ENCODE peak calls at places on chromosomes 4 and X, in five cellular contexts. Z is choroid plexus epithelial cell, S is AG04449, E is BJ, M is PC-3. H is an unnamed sample.

GRCh38 chr4:88756149-88756548 is 58.5 kb upstream of the NAP1L5 start:
- DNase-seq in S (no peak), E (no peak), Z (no peak), M (no peak), H (no peak)

GRCh38 chr4:40828661-40829060 is 78.9 kb downstream of the NSUN7 start:
- DNase-seq in S (no peak), Z (no peak), M (no peak), E (no peak), H (no peak)

GRCh38 chr4:123352240-123352945 is 44.2 kb upstream of the SPRY1 start:
- DNase-seq in E (peak; percentile 24), Z (peak; percentile 59), M (no peak), S (peak; percentile 5), H (no peak)

GRCh38 chrX:110442631-110443030 is 84.0 kb downstream of the RTL9 start:
- DNase-seq in S (no peak), M (peak; percentile 55), Z (peak; percentile 34), E (no peak), H (no peak)

GRCh38 chrX:148281920-148282319 is 218.5 kb upstream of the AFF2 start:
- DNase-seq in S (no peak), Z (no peak), M (no peak), E (no peak), H (no peak)

GRCh38 chrX:140503714-140504351 is 1.0 kb downstream of the SOX3 start:
- DNase-seq in Z (no peak), M (no peak), S (no peak), E (no peak), H (no peak)

GRCh38 chr4:125986307-125986706 is 671.6 kb downstream of the FAT4 start:
- DNase-seq in M (no peak), S (no peak), E (no peak), Z (no peak), H (no peak)

GRCh38 chr4:145103496-145103895 is 5.4 kb downstream of the ABCE1 start:
- DNase-seq in E (no peak), S (no peak), M (no peak), Z (no peak), H (no peak)

GRCh38 chr4:54234497-54235205 is 5.6 kb downstream of the PDGFRA start:
- DNase-seq in E (no peak), Z (peak; percentile 30), M (no peak), S (no peak), H (no peak)

GRCh38 chr4:40375090-40375489 is 40.0 kb downstream of the CHRNA9 start:
- DNase-seq in S (no peak), Z (no peak), E (no peak), M (no peak), H (no peak)

GRCh38 chr4:173332963-173333657 is 1.0 kb downstream of the HMGB2 start:
- DNase-seq in E (no peak), Z (peak; percentile 16), M (peak; percentile 30), S (no peak), H (no peak)

GRCh38 chr4:173333658-173334084 is 487 bp downstream of the HMGB2 start:
- DNase-seq in E (no peak), Z (peak; percentile 40), S (no peak), M (peak; percentile 13), H (no peak)

GRCh38 chr4:173334891-173335754 is 965 bp upstream of the HMGB2 start:
- DNase-seq in S (no peak), M (peak; percentile 89), E (peak; percentile 41), Z (peak; percentile 71), H (no peak)

GRCh38 chr4:173332021-173332487 is 2.1 kb downstream of the HMGB2 start:
- DNase-seq in M (no peak), Z (peak; percentile 46), S (no peak), E (no peak), H (no peak)

DNA sequence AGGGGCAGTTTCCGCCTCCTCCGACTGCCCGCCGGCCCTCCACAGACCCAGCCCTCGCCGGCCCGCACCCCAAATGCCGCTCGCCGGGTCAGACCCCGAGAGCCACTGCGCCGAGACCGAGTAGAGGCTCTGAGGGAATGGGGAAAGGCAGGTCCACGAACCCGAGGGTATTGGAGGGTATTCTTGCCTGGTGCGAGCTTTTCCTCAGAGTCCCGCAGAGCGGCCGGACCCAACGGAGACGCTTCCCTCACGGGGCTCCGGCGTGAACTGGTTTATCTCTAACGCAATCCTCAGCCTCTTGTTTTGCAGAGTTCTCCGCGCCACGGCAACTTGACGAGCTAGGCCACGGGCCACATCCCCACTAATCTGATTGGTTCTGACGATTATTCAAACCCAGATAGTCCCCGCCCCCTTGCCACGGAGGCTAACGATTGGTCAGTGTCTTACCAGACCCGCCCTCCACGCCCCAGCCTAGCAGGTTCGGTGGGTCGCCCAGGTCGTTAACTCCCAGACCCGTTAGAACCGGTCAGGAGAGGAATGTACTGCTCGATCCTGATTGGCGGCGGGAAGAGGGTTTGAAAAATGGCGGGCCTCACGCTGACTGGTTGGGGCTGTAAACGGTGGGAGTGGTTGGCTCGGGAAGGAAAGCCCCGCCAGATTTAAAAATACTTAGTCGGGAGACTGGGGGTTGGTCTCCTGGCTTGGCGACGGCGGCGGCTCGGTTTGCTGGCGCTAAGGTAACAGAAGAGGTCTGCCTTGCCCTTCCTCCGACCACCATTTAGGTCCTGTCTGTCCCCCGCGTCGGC is at the start of gene HMGB2:
- DNase-seq in S (peak; percentile 100), Z (peak; percentile 100), E (peak; percentile 100), M (peak; percentile 98), H (peak; percentile 99)
- H3K4me3 ChIP-seq in S (peak within 1 kb of the TSS; percentile 98), Z (peak within 1 kb of the TSS; percentile 97), E (peak within 1 kb of the TSS; percentile 100), M (peak within 1 kb of the TSS; percentile 91), H (peak within 1 kb of the TSS; percentile 98)

GRCh38 chr4:3318561-3319021 is 25.8 kb downstream of the RGS12 start:
- DNase-seq in M (no peak), Z (no peak), S (no peak), E (no peak), H (no peak)
- TF ChIP-seq CTCF in M (peak; percentile 31), Z (peak; percentile 21), S (no peak), E (peak; percentile 9), H (peak; percentile 22)

DNA sequence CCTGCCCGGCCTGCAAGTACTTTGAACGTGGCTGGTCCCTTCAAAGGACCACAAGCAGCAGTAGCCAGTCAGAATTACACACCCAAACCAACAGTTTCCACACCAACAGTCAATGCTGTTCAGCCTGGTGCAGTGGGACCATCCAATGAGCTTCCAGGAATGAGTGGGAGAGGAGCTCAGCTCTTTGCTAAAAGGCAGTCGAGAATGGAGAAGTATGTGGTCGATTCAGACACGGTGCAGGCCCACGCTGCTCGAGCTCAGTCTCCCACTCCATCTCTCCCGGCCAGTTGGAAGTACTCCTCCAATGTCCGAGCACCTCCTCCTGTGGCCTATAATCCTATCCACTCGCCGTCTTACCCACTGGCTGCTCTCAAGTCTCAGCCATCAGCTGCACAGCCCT is 104.4 kb upstream of the MYOZ2 start:
- DNase-seq in M (no peak), E (no peak), Z (no peak), S (no peak), H (no peak)
- H3K4me3 ChIP-seq in M (no peak overlapping the region), E (no peak overlapping the region), Z (no peak overlapping the region), S (no peak overlapping the region), H (no peak overlapping the region)

GRCh38 chr4:141134051-141134450 is 782 bp upstream of the RNF150 start:
- DNase-seq in Z (peak; percentile 13), M (no peak), S (no peak), E (no peak), H (no peak)
- TF ChIP-seq CTCF in Z (peak; percentile 4), M (no peak), S (peak; percentile 25), E (peak; percentile 40), H (no peak)

GRCh38 chr4:61714387-61714890 is 514.3 kb downstream of the ADGRL3 start:
- DNase-seq in E (no peak), Z (no peak), M (no peak), S (no peak), H (no peak)
- H3K4me3 ChIP-seq in E (no peak overlapping the region), Z (no peak overlapping the region), M (no peak overlapping the region), S (no peak overlapping the region), H (no peak overlapping the region)

H was measured in epithelial cell of proximal tubule.